ENCODE peak calls at places on chromosomes 7 and 10, in six cellular contexts. One of them, this sample, is unnamed.

GRCh38 chr7:115352375-115352774 is 430.5 kb downstream of the MDFIC start:
- DNase-seq in AG10803: peak
- DNase-seq in activated T-cell treated with anti-CD3 and anti-CD28 coated beads for 1 hour: no peak
- DNase-seq in NCI-H460: peak
- DNase-seq in stimulated activated CD4-positive, alpha-beta T cell treated with anti-CD3 and anti-CD28 coated beads, TNF-alpha, amount 100 ng/mL, for 4 hours: no peak
- DNase-seq in B cell: no peak
- DNase-seq in this sample: no peak

GRCh38 chr10:21364196-21365114 is 161.0 kb downstream of the SKIDA1 start:
- DNase-seq in AG10803: peak
- DNase-seq in activated T-cell treated with anti-CD3 and anti-CD28 coated beads for 1 hour: no peak
- DNase-seq in NCI-H460: peak
- DNase-seq in stimulated activated CD4-positive, alpha-beta T cell treated with anti-CD3 and anti-CD28 coated beads, TNF-alpha, amount 100 ng/mL, for 4 hours: no peak
- DNase-seq in B cell: no peak
- DNase-seq in this sample: no peak

GRCh38 chr10:74875966-74876365 is 49.6 kb downstream of the KAT6B start:
- DNase-seq in AG10803: no peak
- DNase-seq in activated T-cell treated with anti-CD3 and anti-CD28 coated beads for 1 hour: no peak
- DNase-seq in NCI-H460: no peak
- DNase-seq in stimulated activated CD4-positive, alpha-beta T cell treated with anti-CD3 and anti-CD28 coated beads, TNF-alpha, amount 100 ng/mL, for 4 hours: no peak
- DNase-seq in B cell: no peak
- DNase-seq in this sample: no peak

GRCh38 chr10:85995791-85996190 is 370.8 kb downstream of the GRID1 start:
- DNase-seq in AG10803: peak
- DNase-seq in activated T-cell treated with anti-CD3 and anti-CD28 coated beads for 1 hour: no peak
- DNase-seq in NCI-H460: peak
- DNase-seq in stimulated activated CD4-positive, alpha-beta T cell treated with anti-CD3 and anti-CD28 coated beads, TNF-alpha, amount 100 ng/mL, for 4 hours: no peak
- DNase-seq in B cell: no peak
- DNase-seq in this sample: peak

GRCh38 chr7:79272066-79272669 is 181.3 kb downstream of the MAGI2 start:
- DNase-seq in AG10803: peak
- DNase-seq in activated T-cell treated with anti-CD3 and anti-CD28 coated beads for 1 hour: no peak
- DNase-seq in NCI-H460: peak
- DNase-seq in stimulated activated CD4-positive, alpha-beta T cell treated with anti-CD3 and anti-CD28 coated beads, TNF-alpha, amount 100 ng/mL, for 4 hours: no peak
- DNase-seq in B cell: no peak
- DNase-seq in this sample: peak

GRCh38 chr10:90872648-90873020 is 860 bp downstream of the RPP30 start:
- DNase-seq in AG10803: no peak
- DNase-seq in activated T-cell treated with anti-CD3 and anti-CD28 coated beads for 1 hour: no peak
- DNase-seq in NCI-H460: no peak
- DNase-seq in stimulated activated CD4-positive, alpha-beta T cell treated with anti-CD3 and anti-CD28 coated beads, TNF-alpha, amount 100 ng/mL, for 4 hours: no peak
- DNase-seq in B cell: no peak
- DNase-seq in this sample: no peak

GRCh38 chr10:33336606-33337334 is 2.3 kb upstream of the NRP1 start:
- DNase-seq in AG10803: no peak
- DNase-seq in activated T-cell treated with anti-CD3 and anti-CD28 coated beads for 1 hour: no peak
- DNase-seq in NCI-H460: no peak
- DNase-seq in stimulated activated CD4-positive, alpha-beta T cell treated with anti-CD3 and anti-CD28 coated beads, TNF-alpha, amount 100 ng/mL, for 4 hours: no peak
- DNase-seq in B cell: peak
- DNase-seq in this sample: peak

GRCh38 chr7:3285652-3286051 is 15.4 kb upstream of the SDK1 start:
- DNase-seq in AG10803: no peak
- DNase-seq in activated T-cell treated with anti-CD3 and anti-CD28 coated beads for 1 hour: no peak
- DNase-seq in NCI-H460: no peak
- DNase-seq in stimulated activated CD4-positive, alpha-beta T cell treated with anti-CD3 and anti-CD28 coated beads, TNF-alpha, amount 100 ng/mL, for 4 hours: no peak
- DNase-seq in B cell: no peak
- DNase-seq in this sample: no peak

This sample was measured in GM20000.